ENCODE peak calls at places on chromosomes 2 and 18, in ten cellular contexts. One of them, this sample, is unnamed.
A peak's percentile ranks its signal among the peaks of the same experiment; 100 is the strongest.

GRCh38 chr2:216860738-216861137 is 874 bp upstream of the TNP1 start:
- DNase-seq in epithelial cell of esophagus: no peak
- DNase-seq in heart left ventricle: no peak
- DNase-seq in AG09309: no peak
- DNase-seq in lower leg skin: no peak
- DNase-seq in GM12864: no peak
- DNase-seq in progenitor cell of endocrine pancreas: no peak
- DNase-seq in heart right ventricle: no peak
- DNase-seq in left ventricle myocardium inferior: no peak
- DNase-seq in HCT116: no peak
- DNase-seq in this sample: no peak

GRCh38 chr2:172861163-172861562 is 125.5 kb downstream of the RAPGEF4 start:
- DNase-seq in lower leg skin: no peak
- DNase-seq in AG09309: no peak
- DNase-seq in heart left ventricle: no peak
- DNase-seq in GM12864: no peak
- DNase-seq in heart right ventricle: no peak
- DNase-seq in progenitor cell of endocrine pancreas: no peak
- DNase-seq in epithelial cell of esophagus: no peak
- DNase-seq in HCT116: no peak
- DNase-seq in left ventricle myocardium inferior: no peak
- DNase-seq in this sample: no peak

GRCh38 chr2:9836517-9836916 is 6.8 kb upstream of the TAF1B start:
- DNase-seq in heart right ventricle: no peak
- DNase-seq in heart left ventricle: no peak
- DNase-seq in HCT116: no peak
- DNase-seq in left ventricle myocardium inferior: no peak
- DNase-seq in progenitor cell of endocrine pancreas: no peak
- DNase-seq in lower leg skin: no peak
- DNase-seq in epithelial cell of esophagus: no peak
- DNase-seq in AG09309: no peak
- DNase-seq in GM12864: no peak
- DNase-seq in this sample: no peak

GRCh38 chr2:112881217-112882000 is 29.6 kb upstream of the IL37 start:
- DNase-seq in heart left ventricle: peak; percentile 41
- DNase-seq in progenitor cell of endocrine pancreas: no peak
- DNase-seq in heart right ventricle: no peak
- DNase-seq in lower leg skin: no peak
- DNase-seq in HCT116: peak; percentile 16
- DNase-seq in left ventricle myocardium inferior: no peak
- DNase-seq in AG09309: peak; percentile 69
- DNase-seq in epithelial cell of esophagus: peak; percentile 90
- DNase-seq in GM12864: peak; percentile 51
- DNase-seq in this sample: peak; percentile 63

GRCh38 chr2:206431439-206431838 is 11.9 kb upstream of the ADAM23 start:
- DNase-seq in left ventricle myocardium inferior: no peak
- DNase-seq in lower leg skin: no peak
- DNase-seq in heart left ventricle: no peak
- DNase-seq in epithelial cell of esophagus: no peak
- DNase-seq in AG09309: no peak
- DNase-seq in HCT116: no peak
- DNase-seq in GM12864: no peak
- DNase-seq in heart right ventricle: no peak
- DNase-seq in progenitor cell of endocrine pancreas: no peak
- DNase-seq in this sample: no peak

GRCh38 chr2:17309741-17310339 is 208.4 kb downstream of the RAD51AP2 start:
- DNase-seq in left ventricle myocardium inferior: no peak
- DNase-seq in HCT116: peak; percentile 63
- DNase-seq in lower leg skin: no peak
- DNase-seq in heart right ventricle: peak; percentile 23
- DNase-seq in progenitor cell of endocrine pancreas: peak; percentile 48
- DNase-seq in epithelial cell of esophagus: peak; percentile 76
- DNase-seq in GM12864: peak; percentile 10
- DNase-seq in heart left ventricle: no peak
- DNase-seq in AG09309: no peak
- DNase-seq in this sample: peak; percentile 46

GRCh38 chr18:54191352-54191751 is 33.1 kb downstream of the MBD2 start:
- DNase-seq in progenitor cell of endocrine pancreas: no peak
- DNase-seq in AG09309: no peak
- DNase-seq in heart left ventricle: no peak
- DNase-seq in epithelial cell of esophagus: peak; percentile 86
- DNase-seq in GM12864: no peak
- DNase-seq in heart right ventricle: no peak
- DNase-seq in lower leg skin: no peak
- DNase-seq in left ventricle myocardium inferior: no peak
- DNase-seq in HCT116: no peak
- DNase-seq in this sample: no peak

GRCh38 chr2:238475571-238475970 is 48.8 kb downstream of the ASB1 start:
- DNase-seq in heart right ventricle: no peak
- DNase-seq in epithelial cell of esophagus: no peak
- DNase-seq in progenitor cell of endocrine pancreas: no peak
- DNase-seq in HCT116: no peak
- DNase-seq in lower leg skin: no peak
- DNase-seq in AG09309: peak; percentile 23
- DNase-seq in GM12864: no peak
- DNase-seq in left ventricle myocardium inferior: no peak
- DNase-seq in heart left ventricle: no peak
- DNase-seq in this sample: no peak

GRCh38 chr2:221969830-221970144 is 329.0 kb downstream of the PAX3 start:
- DNase-seq in lower leg skin: no peak
- DNase-seq in HCT116: no peak
- DNase-seq in left ventricle myocardium inferior: no peak
- DNase-seq in heart left ventricle: no peak
- DNase-seq in heart right ventricle: no peak
- DNase-seq in progenitor cell of endocrine pancreas: no peak
- DNase-seq in GM12864: no peak
- DNase-seq in epithelial cell of esophagus: no peak
- DNase-seq in AG09309: no peak
- DNase-seq in this sample: no peak

DNA sequence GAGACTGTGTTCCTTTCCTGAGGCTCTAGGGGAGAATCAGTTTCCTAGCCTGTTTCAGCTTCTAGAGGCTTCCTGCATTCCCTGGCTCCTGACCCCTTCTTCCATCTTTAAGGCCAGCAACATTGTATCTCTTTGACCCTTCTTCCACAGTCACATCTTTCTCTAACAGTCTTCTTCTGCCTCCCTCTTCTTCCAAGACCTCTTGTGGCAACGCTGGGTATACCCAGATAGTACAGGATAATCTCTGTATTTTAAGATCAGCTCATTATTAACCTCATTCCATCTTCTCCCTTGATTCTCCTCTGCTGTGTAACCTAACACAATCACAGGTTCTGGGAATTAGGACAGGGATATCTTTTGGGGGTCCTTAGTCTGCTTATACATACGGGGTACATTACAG is 8.9 kb upstream of the MYL12A start:
- DNase-seq in AG09309: no peak
- DNase-seq in progenitor cell of endocrine pancreas: no peak
- DNase-seq in HCT116: no peak
- DNase-seq in lower leg skin: no peak
- DNase-seq in heart right ventricle: no peak
- DNase-seq in left ventricle myocardium inferior: no peak
- DNase-seq in GM12864: no peak
- DNase-seq in heart left ventricle: no peak
- DNase-seq in epithelial cell of esophagus: no peak
- DNase-seq in this sample: no peak
- TF ChIP-seq CTCF in AG09309: peak; percentile 33
- TF ChIP-seq CTCF in progenitor cell of endocrine pancreas: no peak
- TF ChIP-seq CTCF in HCT116: no peak
- TF ChIP-seq CTCF in lower leg skin: no peak
- TF ChIP-seq CTCF in heart right ventricle: no peak
- TF ChIP-seq CTCF in left ventricle myocardium inferior: no peak
- TF ChIP-seq CTCF in GM12864: peak; percentile 2
- TF ChIP-seq CTCF in heart left ventricle: no peak
- TF ChIP-seq CTCF in epithelial cell of esophagus: peak; percentile 17
- TF ChIP-seq CTCF in this sample: no peak

GRCh38 chr2:187210726-187211125 is 237.3 kb downstream of the CALCRL start:
- DNase-seq in HCT116: no peak
- DNase-seq in AG09309: no peak
- DNase-seq in heart left ventricle: no peak
- DNase-seq in GM12864: no peak
- DNase-seq in progenitor cell of endocrine pancreas: no peak
- DNase-seq in heart right ventricle: no peak
- DNase-seq in epithelial cell of esophagus: peak; percentile 45
- DNase-seq in lower leg skin: no peak
- DNase-seq in left ventricle myocardium inferior: no peak
- DNase-seq in this sample: no peak
- TF ChIP-seq CTCF in HCT116: no peak
- TF ChIP-seq CTCF in AG09309: no peak
- TF ChIP-seq CTCF in heart left ventricle: no peak
- TF ChIP-seq CTCF in GM12864: no peak
- TF ChIP-seq CTCF in progenitor cell of endocrine pancreas: no peak
- TF ChIP-seq CTCF in heart right ventricle: no peak
- TF ChIP-seq CTCF in epithelial cell of esophagus: no peak
- TF ChIP-seq CTCF in lower leg skin: no peak
- TF ChIP-seq CTCF in left ventricle myocardium inferior: no peak
- TF ChIP-seq CTCF in this sample: no peak

GRCh38 chr2:161625996-161626395 is 1.8 kb downstream of the SLC4A10 start:
- DNase-seq in epithelial cell of esophagus: no peak
- DNase-seq in progenitor cell of endocrine pancreas: no peak
- DNase-seq in HCT116: no peak
- DNase-seq in heart right ventricle: no peak
- DNase-seq in AG09309: no peak
- DNase-seq in GM12864: no peak
- DNase-seq in lower leg skin: no peak
- DNase-seq in heart left ventricle: no peak
- DNase-seq in left ventricle myocardium inferior: no peak
- DNase-seq in this sample: no peak
- TF ChIP-seq CTCF in epithelial cell of esophagus: no peak
- TF ChIP-seq CTCF in progenitor cell of endocrine pancreas: no peak
- TF ChIP-seq CTCF in HCT116: no peak
- TF ChIP-seq CTCF in heart right ventricle: no peak
- TF ChIP-seq CTCF in AG09309: no peak
- TF ChIP-seq CTCF in GM12864: no peak
- TF ChIP-seq CTCF in lower leg skin: no peak
- TF ChIP-seq CTCF in heart left ventricle: no peak
- TF ChIP-seq CTCF in left ventricle myocardium inferior: no peak
- TF ChIP-seq CTCF in this sample: no peak

DNA sequence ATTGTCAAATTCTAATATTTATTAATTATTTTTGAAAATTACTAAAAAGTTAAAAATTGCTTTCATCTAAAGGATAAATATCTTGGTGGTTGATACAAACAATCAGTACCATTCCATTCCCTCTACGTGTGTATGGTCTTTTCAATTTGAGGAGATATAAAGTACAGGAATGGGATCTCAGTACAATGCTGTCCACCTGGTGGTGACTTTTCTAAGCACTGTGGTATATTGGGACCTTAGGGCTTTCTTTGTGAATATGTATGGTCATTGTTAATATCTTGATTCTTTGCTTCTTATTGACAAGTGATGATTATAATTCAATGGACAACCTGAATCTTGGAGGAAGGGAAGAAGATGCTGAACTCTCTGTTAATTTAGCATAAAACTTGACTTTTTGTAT is 83.1 kb downstream of the NBEAL1 start:
- DNase-seq in epithelial cell of esophagus: peak; percentile 13
- DNase-seq in AG09309: no peak
- DNase-seq in GM12864: no peak
- DNase-seq in lower leg skin: no peak
- DNase-seq in progenitor cell of endocrine pancreas: no peak
- DNase-seq in heart right ventricle: no peak
- DNase-seq in heart left ventricle: no peak
- DNase-seq in HCT116: peak; percentile 12
- DNase-seq in left ventricle myocardium inferior: no peak
- DNase-seq in this sample: no peak
- TF ChIP-seq CTCF in epithelial cell of esophagus: peak; percentile 33
- TF ChIP-seq CTCF in AG09309: peak; percentile 30
- TF ChIP-seq CTCF in GM12864: no peak
- TF ChIP-seq CTCF in lower leg skin: no peak
- TF ChIP-seq CTCF in progenitor cell of endocrine pancreas: peak; percentile 53
- TF ChIP-seq CTCF in heart right ventricle: peak; percentile 25
- TF ChIP-seq CTCF in heart left ventricle: no peak
- TF ChIP-seq CTCF in HCT116: no peak
- TF ChIP-seq CTCF in left ventricle myocardium inferior: peak; percentile 46
- TF ChIP-seq CTCF in this sample: no peak

GRCh38 chr2:4745596-4745995 is 946.6 kb upstream of the SOX11 start:
- DNase-seq in HCT116: no peak
- DNase-seq in heart left ventricle: no peak
- DNase-seq in lower leg skin: no peak
- DNase-seq in AG09309: no peak
- DNase-seq in epithelial cell of esophagus: peak; percentile 23
- DNase-seq in heart right ventricle: no peak
- DNase-seq in left ventricle myocardium inferior: no peak
- DNase-seq in GM12864: no peak
- DNase-seq in progenitor cell of endocrine pancreas: no peak
- DNase-seq in this sample: no peak

GRCh38 chr2:4745056-4745455 is 947.1 kb upstream of the SOX11 start:
- DNase-seq in left ventricle myocardium inferior: no peak
- DNase-seq in GM12864: no peak
- DNase-seq in epithelial cell of esophagus: no peak
- DNase-seq in heart left ventricle: no peak
- DNase-seq in HCT116: no peak
- DNase-seq in progenitor cell of endocrine pancreas: no peak
- DNase-seq in heart right ventricle: no peak
- DNase-seq in AG09309: no peak
- DNase-seq in lower leg skin: no peak
- DNase-seq in this sample: no peak
- TF ChIP-seq CTCF in left ventricle myocardium inferior: no peak
- TF ChIP-seq CTCF in GM12864: no peak
- TF ChIP-seq CTCF in epithelial cell of esophagus: no peak
- TF ChIP-seq CTCF in heart left ventricle: no peak
- TF ChIP-seq CTCF in HCT116: no peak
- TF ChIP-seq CTCF in progenitor cell of endocrine pancreas: no peak
- TF ChIP-seq CTCF in heart right ventricle: no peak
- TF ChIP-seq CTCF in AG09309: no peak
- TF ChIP-seq CTCF in lower leg skin: no peak
- TF ChIP-seq CTCF in this sample: no peak

This sample was measured in GM20000.